ENCODE peak calls at places on chromosomes 11 and 22, in seven cellular contexts. One of them, this sample, is unnamed. For H3K36me3, the result is how much of the 10 kb centered on the place peaks cover.

GRCh38 chr22:29782061-29782845 is 15.1 kb downstream of the UQCR10 start:
- DNase-seq in adrenal gland: peak
- DNase-seq in left ventricle myocardium inferior: peak
- DNase-seq in lower lobe of right lung: peak
- DNase-seq in OCI-LY7: no peak
- DNase-seq in MM.1S: no peak
- DNase-seq in psoas muscle: peak
- DNase-seq in this sample: no peak

GRCh38 chr22:24208012-24208749 is 26.9 kb downstream of the SUSD2 start:
- DNase-seq in OCI-LY7: no peak
- DNase-seq in psoas muscle: no peak
- DNase-seq in adrenal gland: peak
- DNase-seq in lower lobe of right lung: no peak
- DNase-seq in left ventricle myocardium inferior: no peak
- DNase-seq in MM.1S: no peak
- DNase-seq in this sample: peak

GRCh38 chr22:44936201-44936600 is 73.6 kb downstream of the PHF21B start:
- DNase-seq in adrenal gland: no peak
- DNase-seq in psoas muscle: no peak
- DNase-seq in left ventricle myocardium inferior: no peak
- DNase-seq in MM.1S: no peak
- DNase-seq in lower lobe of right lung: no peak
- DNase-seq in OCI-LY7: no peak
- DNase-seq in this sample: no peak

GRCh38 chr11:112784323-112785073 is 176.7 kb upstream of the NCAM1 start:
- DNase-seq in lower lobe of right lung: no peak
- DNase-seq in adrenal gland: peak
- DNase-seq in left ventricle myocardium inferior: peak
- DNase-seq in psoas muscle: peak
- DNase-seq in OCI-LY7: no peak
- DNase-seq in MM.1S: no peak
- DNase-seq in this sample: peak

GRCh38 chr11:27934830-27935145 is 173.2 kb downstream of the KIF18A start:
- DNase-seq in adrenal gland: no peak
- DNase-seq in psoas muscle: no peak
- DNase-seq in lower lobe of right lung: no peak
- DNase-seq in MM.1S: no peak
- DNase-seq in left ventricle myocardium inferior: no peak
- DNase-seq in OCI-LY7: no peak
- DNase-seq in this sample: peak

GRCh38 chr22:27474711-27475547 is 326.6 kb downstream of the MN1 start:
- DNase-seq in psoas muscle: no peak
- DNase-seq in OCI-LY7: no peak
- DNase-seq in lower lobe of right lung: no peak
- DNase-seq in left ventricle myocardium inferior: no peak
- DNase-seq in MM.1S: no peak
- DNase-seq in adrenal gland: peak
- DNase-seq in this sample: peak

GRCh38 chr11:38460429-38460828 is 1862.4 kb upstream of the RAG2 start:
- DNase-seq in OCI-LY7: no peak
- DNase-seq in adrenal gland: no peak
- DNase-seq in lower lobe of right lung: no peak
- DNase-seq in psoas muscle: no peak
- DNase-seq in MM.1S: no peak
- DNase-seq in left ventricle myocardium inferior: no peak
- DNase-seq in this sample: no peak

GRCh38 chr11:125071408-125071807 is 8.3 kb downstream of the SLC37A2 start:
- DNase-seq in lower lobe of right lung: peak
- DNase-seq in OCI-LY7: no peak
- DNase-seq in left ventricle myocardium inferior: no peak
- DNase-seq in MM.1S: no peak
- DNase-seq in psoas muscle: no peak
- DNase-seq in adrenal gland: peak
- DNase-seq in this sample: no peak

GRCh38 chr11:63683133-63683991 is 2.1 kb downstream of the RTN3 start:
- DNase-seq in psoas muscle: no peak
- DNase-seq in lower lobe of right lung: no peak
- DNase-seq in OCI-LY7: no peak
- DNase-seq in left ventricle myocardium inferior: no peak
- DNase-seq in MM.1S: no peak
- DNase-seq in adrenal gland: no peak
- DNase-seq in this sample: no peak

GRCh38 chr11:100902454-100903141 is 215.5 kb downstream of the ARHGAP42 start:
- DNase-seq in MM.1S: no peak
- DNase-seq in psoas muscle: no peak
- DNase-seq in adrenal gland: no peak
- DNase-seq in OCI-LY7: no peak
- DNase-seq in lower lobe of right lung: no peak
- DNase-seq in left ventricle myocardium inferior: no peak
- DNase-seq in this sample: no peak

GRCh38 chr11:130894322-130895025 is 21.8 kb downstream of the SNX19 start:
- DNase-seq in OCI-LY7: peak
- DNase-seq in psoas muscle: peak
- DNase-seq in lower lobe of right lung: peak
- DNase-seq in MM.1S: peak
- DNase-seq in adrenal gland: peak
- DNase-seq in left ventricle myocardium inferior: peak
- DNase-seq in this sample: no peak

GRCh38 chr22:40088818-40089217 is 88.9 kb upstream of the TNRC6B start:
- DNase-seq in adrenal gland: no peak
- DNase-seq in OCI-LY7: no peak
- DNase-seq in left ventricle myocardium inferior: no peak
- DNase-seq in psoas muscle: no peak
- DNase-seq in MM.1S: no peak
- DNase-seq in lower lobe of right lung: no peak
- DNase-seq in this sample: no peak

GRCh38 chr22:45344339-45344738 is 34.6 kb downstream of the FAM118A start:
- DNase-seq in OCI-LY7: no peak
- DNase-seq in left ventricle myocardium inferior: no peak
- DNase-seq in psoas muscle: no peak
- DNase-seq in lower lobe of right lung: no peak
- DNase-seq in adrenal gland: no peak
- DNase-seq in MM.1S: no peak
- DNase-seq in this sample: no peak

GRCh38 chr22:16974298-16975084 is 33.5 kb downstream of the GAB4 start:
- DNase-seq in lower lobe of right lung: no peak
- DNase-seq in adrenal gland: no peak
- DNase-seq in MM.1S: no peak
- DNase-seq in psoas muscle: no peak
- DNase-seq in left ventricle myocardium inferior: no peak
- DNase-seq in OCI-LY7: peak
- DNase-seq in this sample: no peak

GRCh38 chr22:28442951-28443876 is 236.4 kb downstream of the TTC28 start:
- DNase-seq in OCI-LY7: peak
- DNase-seq in left ventricle myocardium inferior: peak
- DNase-seq in adrenal gland: peak
- DNase-seq in psoas muscle: peak
- DNase-seq in lower lobe of right lung: peak
- DNase-seq in MM.1S: no peak
- DNase-seq in this sample: peak

GRCh38 chr11:12631651-12632050 is 42.6 kb upstream of the TEAD1 start:
- DNase-seq in OCI-LY7: no peak
- DNase-seq in left ventricle myocardium inferior: no peak
- DNase-seq in adrenal gland: no peak
- DNase-seq in lower lobe of right lung: no peak
- DNase-seq in MM.1S: no peak
- DNase-seq in psoas muscle: no peak
- DNase-seq in this sample: no peak

GRCh38 chr11:128424867-128425285 is 162.5 kb downstream of the ETS1 start:
- DNase-seq in lower lobe of right lung: no peak
- DNase-seq in left ventricle myocardium inferior: peak
- DNase-seq in MM.1S: no peak
- DNase-seq in adrenal gland: no peak
- DNase-seq in OCI-LY7: no peak
- DNase-seq in psoas muscle: peak
- DNase-seq in this sample: no peak

GRCh38 chr11:128420943-128421342 is 166.4 kb downstream of the ETS1 start:
- DNase-seq in MM.1S: no peak
- DNase-seq in adrenal gland: no peak
- DNase-seq in psoas muscle: no peak
- DNase-seq in left ventricle myocardium inferior: no peak
- DNase-seq in lower lobe of right lung: no peak
- DNase-seq in OCI-LY7: no peak
- DNase-seq in this sample: no peak

GRCh38 chr11:128422576-128423370 is 164.6 kb downstream of the ETS1 start:
- DNase-seq in left ventricle myocardium inferior: peak
- DNase-seq in lower lobe of right lung: peak
- DNase-seq in psoas muscle: peak
- DNase-seq in OCI-LY7: no peak
- DNase-seq in MM.1S: no peak
- DNase-seq in adrenal gland: no peak
- DNase-seq in this sample: no peak

GRCh38 chr11:128421577-128421976 is 165.8 kb downstream of the ETS1 start:
- DNase-seq in OCI-LY7: no peak
- DNase-seq in lower lobe of right lung: no peak
- DNase-seq in left ventricle myocardium inferior: no peak
- DNase-seq in adrenal gland: no peak
- DNase-seq in MM.1S: no peak
- DNase-seq in psoas muscle: no peak
- DNase-seq in this sample: no peak

DNA sequence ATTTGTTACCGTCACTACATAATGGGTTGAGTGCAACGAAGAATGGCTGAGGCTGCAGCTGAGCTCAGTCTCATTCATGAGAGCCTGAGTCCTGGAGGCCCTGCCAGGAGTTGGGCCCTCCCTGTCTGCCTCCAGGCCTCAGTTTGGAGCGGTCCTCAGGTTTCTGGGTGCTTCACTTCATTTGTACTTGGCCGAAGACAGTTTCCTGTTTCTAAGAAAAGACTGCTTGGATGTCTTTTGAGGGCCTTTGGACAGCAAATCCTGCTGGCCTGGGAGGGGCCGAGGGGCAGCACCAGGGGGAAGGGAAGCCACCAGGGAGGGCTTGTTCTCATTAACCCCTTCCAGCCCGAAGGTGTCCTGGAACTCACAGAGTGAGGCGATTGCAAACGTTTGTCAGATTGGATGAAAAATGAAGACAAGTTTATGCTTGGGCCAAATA is 163.1 kb downstream of the ETS1 start:
- DNase-seq in OCI-LY7: no peak
- DNase-seq in left ventricle myocardium inferior: peak
- DNase-seq in psoas muscle: peak
- DNase-seq in MM.1S: no peak
- DNase-seq in adrenal gland: no peak
- DNase-seq in lower lobe of right lung: no peak
- DNase-seq in this sample: no peak
- H3K36me3 ChIP-seq in OCI-LY7: under half
- H3K36me3 ChIP-seq in left ventricle myocardium inferior: under half
- H3K36me3 ChIP-seq in psoas muscle: under half
- H3K36me3 ChIP-seq in MM.1S: under half
- H3K36me3 ChIP-seq in adrenal gland: under half
- H3K36me3 ChIP-seq in lower lobe of right lung: under half
- H3K36me3 ChIP-seq in this sample: under half

GRCh38 chr11:114586797-114587196 is 8.8 kb downstream of the NXPE4 start:
- DNase-seq in MM.1S: no peak
- DNase-seq in adrenal gland: no peak
- DNase-seq in lower lobe of right lung: no peak
- DNase-seq in psoas muscle: no peak
- DNase-seq in left ventricle myocardium inferior: no peak
- DNase-seq in OCI-LY7: peak
- DNase-seq in this sample: no peak
- TF ChIP-seq CTCF in MM.1S: peak
- TF ChIP-seq CTCF in adrenal gland: no peak
- TF ChIP-seq CTCF in lower lobe of right lung: no peak
- TF ChIP-seq CTCF in psoas muscle: no peak
- TF ChIP-seq CTCF in left ventricle myocardium inferior: no peak
- TF ChIP-seq CTCF in OCI-LY7: peak
- TF ChIP-seq CTCF in this sample: no peak

GRCh38 chr11:67433536-67434394 is 3.7 kb downstream of the PTPRCAP start:
- DNase-seq in lower lobe of right lung: no peak
- DNase-seq in left ventricle myocardium inferior: no peak
- DNase-seq in adrenal gland: no peak
- DNase-seq in MM.1S: no peak
- DNase-seq in OCI-LY7: no peak
- DNase-seq in psoas muscle: no peak
- DNase-seq in this sample: no peak
- H3K36me3 ChIP-seq in lower lobe of right lung: half or more
- H3K36me3 ChIP-seq in left ventricle myocardium inferior: half or more
- H3K36me3 ChIP-seq in adrenal gland: under half
- H3K36me3 ChIP-seq in MM.1S: under half
- H3K36me3 ChIP-seq in OCI-LY7: half or more
- H3K36me3 ChIP-seq in psoas muscle: half or more
- H3K36me3 ChIP-seq in this sample: under half

GRCh38 chr11:94597896-94598295 is 30.7 kb downstream of the PIWIL4 start:
- DNase-seq in MM.1S: no peak
- DNase-seq in lower lobe of right lung: no peak
- DNase-seq in left ventricle myocardium inferior: no peak
- DNase-seq in psoas muscle: no peak
- DNase-seq in adrenal gland: no peak
- DNase-seq in OCI-LY7: peak
- DNase-seq in this sample: no peak

GRCh38 chr11:94603587-94603986 is 36.4 kb downstream of the PIWIL4 start:
- DNase-seq in psoas muscle: no peak
- DNase-seq in adrenal gland: no peak
- DNase-seq in MM.1S: no peak
- DNase-seq in left ventricle myocardium inferior: no peak
- DNase-seq in OCI-LY7: no peak
- DNase-seq in lower lobe of right lung: no peak
- DNase-seq in this sample: no peak

GRCh38 chr11:94604496-94604895 is 37.3 kb downstream of the PIWIL4 start:
- DNase-seq in OCI-LY7: no peak
- DNase-seq in psoas muscle: no peak
- DNase-seq in lower lobe of right lung: no peak
- DNase-seq in adrenal gland: no peak
- DNase-seq in MM.1S: no peak
- DNase-seq in left ventricle myocardium inferior: no peak
- DNase-seq in this sample: no peak

GRCh38 chr11:94599510-94599909 is 32.3 kb downstream of the PIWIL4 start:
- DNase-seq in left ventricle myocardium inferior: no peak
- DNase-seq in lower lobe of right lung: no peak
- DNase-seq in psoas muscle: no peak
- DNase-seq in adrenal gland: no peak
- DNase-seq in MM.1S: no peak
- DNase-seq in OCI-LY7: no peak
- DNase-seq in this sample: no peak

DNA sequence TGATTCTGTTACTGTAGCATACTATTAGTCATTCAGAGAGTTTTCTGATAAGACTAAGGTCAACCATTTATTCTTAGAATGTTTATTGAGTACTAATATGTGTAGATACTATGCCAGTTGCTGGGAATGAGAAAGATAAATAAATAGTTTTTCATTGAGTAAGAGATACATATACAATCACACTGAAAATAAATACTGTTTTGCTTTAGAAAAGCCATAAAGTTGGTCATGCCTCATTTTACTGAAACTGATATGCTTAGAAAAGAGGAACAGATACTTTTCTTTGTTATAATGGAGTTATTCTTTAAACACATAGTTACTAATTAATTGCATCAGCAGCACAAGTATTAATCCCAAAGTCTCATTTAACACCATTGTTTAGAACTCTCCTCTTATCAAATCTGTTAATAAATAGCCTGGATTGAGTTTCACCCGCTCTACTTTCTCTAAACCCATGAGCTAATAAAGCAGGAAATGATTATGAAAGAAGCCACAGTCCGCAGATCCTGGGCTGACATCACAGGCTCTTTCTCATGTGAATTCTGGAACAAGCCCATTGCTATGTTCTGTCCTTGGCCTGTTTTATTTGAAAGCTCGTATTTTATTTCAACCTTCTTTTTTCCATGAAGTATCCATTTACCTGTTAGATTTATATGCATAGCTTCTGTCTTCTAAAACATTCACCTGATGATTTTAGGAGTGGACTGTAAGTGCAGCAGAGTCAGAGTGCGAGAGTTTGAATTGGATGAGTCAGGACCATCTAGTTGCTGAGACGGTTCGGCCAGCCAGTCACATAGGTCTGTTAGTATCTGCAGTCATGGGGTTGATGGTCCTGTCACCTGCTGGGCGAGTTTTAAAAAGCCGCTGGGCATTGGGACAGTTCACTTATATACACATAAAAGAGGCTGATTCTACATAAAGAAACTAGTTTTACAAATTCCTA is 35.5 kb downstream of the PIWIL4 start:
- DNase-seq in left ventricle myocardium inferior: peak
- DNase-seq in adrenal gland: peak
- DNase-seq in OCI-LY7: peak
- DNase-seq in MM.1S: peak
- DNase-seq in psoas muscle: peak
- DNase-seq in lower lobe of right lung: peak
- DNase-seq in this sample: peak
- TF ChIP-seq CTCF in left ventricle myocardium inferior: peak
- TF ChIP-seq CTCF in adrenal gland: no peak
- TF ChIP-seq CTCF in OCI-LY7: peak
- TF ChIP-seq CTCF in MM.1S: peak
- TF ChIP-seq CTCF in psoas muscle: peak
- TF ChIP-seq CTCF in lower lobe of right lung: peak
- TF ChIP-seq CTCF in this sample: peak